ENCODE peak calls at places on chromosome 12, in four cellular contexts. F is NCI-H345, R is amniotic stem cell, G is GM23248. L is an unnamed sample.
A peak's percentile ranks its signal among the peaks of the same experiment; 100 is the strongest.

GRCh38 chr12:63066782-63067181 is 84.2 kb downstream of the AVPR1A start:
- DNase-seq in F (no peak), R (no peak), G (no peak), L (no peak)

GRCh38 chr12:30823764-30824163 is 69.0 kb upstream of the CAPRIN2 start:
- DNase-seq in F (no peak), R (no peak), G (no peak), L (no peak)

GRCh38 chr12:17992002-17992656 is 97.9 kb downstream of the RERGL start:
- DNase-seq in F (peak; percentile 61), R (peak; percentile 39), G (peak; percentile 59), L (no peak)

GRCh38 chr12:26870491-26871419 is 37.8 kb upstream of the ITPR2 start:
- DNase-seq in F (no peak), R (no peak), G (peak; percentile 52), L (no peak)

GRCh38 chr12:11826607-11827006 is 177.1 kb downstream of the ETV6 start:
- DNase-seq in F (no peak), R (no peak), G (no peak), L (no peak)

GRCh38 chr12:94174576-94174975 is 26.2 kb downstream of the PLXNC1 start:
- DNase-seq in F (no peak), R (no peak), G (no peak), L (no peak)

GRCh38 chr12:81330480-81330879 is 252.6 kb downstream of the ACSS3 start:
- DNase-seq in F (no peak), R (no peak), G (no peak), L (no peak)

GRCh38 chr12:79558924-79559469 is 131.8 kb downstream of the PAWR start:
- DNase-seq in F (no peak), R (no peak), G (no peak), L (no peak)

GRCh38 chr12:99670635-99671034 is 23.1 kb downstream of the GARIN6 start:
- DNase-seq in F (no peak), R (peak; percentile 17), G (peak; percentile 25), L (no peak)

GRCh38 chr12:50058743-50059312 is 1.4 kb downstream of the ASIC1 start:
- DNase-seq in F (no peak), R (no peak), G (no peak), L (peak; percentile 39)

GRCh38 chr12:124835652-124836410 is 27.8 kb downstream of the SCARB1 start:
- DNase-seq in F (no peak), R (no peak), G (no peak), L (no peak)

GRCh38 chr12:55194382-55194781 is 26.4 kb upstream of the OR10A7 start:
- DNase-seq in F (no peak), R (no peak), G (no peak), L (no peak)

GRCh38 chr12:124570810-124571209 is 3.4 kb upstream of the NCOR2 start:
- DNase-seq in F (no peak), R (no peak), G (no peak), L (no peak)

GRCh38 chr12:9118161-9118560 is 2.4 kb upstream of the A2M start:
- DNase-seq in F (no peak), R (no peak), G (peak; percentile 32), L (peak; percentile 18)

GRCh38 chr12:30748150-30748549 is 6.6 kb downstream of the CAPRIN2 start:
- DNase-seq in F (no peak), R (no peak), G (no peak), L (no peak)

GRCh38 chr12:109421355-109422087 is 55.6 kb downstream of the KCTD10 start:
- DNase-seq in F (no peak), R (no peak), G (no peak), L (no peak)

GRCh38 chr12:77299001-77299400 is 233.6 kb upstream of the E2F7 start:
- DNase-seq in F (no peak), R (no peak), G (peak; percentile 37), L (no peak)

GRCh38 chr12:82527165-82527780 is 159.4 kb upstream of the TMTC2 start:
- DNase-seq in F (peak; percentile 43), R (peak; percentile 34), G (peak; percentile 78), L (no peak)

GRCh38 chr12:6089041-6089823 is 35.2 kb downstream of the VWF start:
- DNase-seq in F (peak; percentile 86), R (no peak), G (peak; percentile 84), L (peak; percentile 32)

GRCh38 chr12:69994593-69995222 is 169.7 kb downstream of the MYRFL start:
- DNase-seq in F (no peak), R (no peak), G (no peak), L (no peak)

GRCh38 chr12:57852620-57853509 is 6.3 kb upstream of the CTDSP2 start:
- DNase-seq in F (no peak), R (no peak), G (no peak), L (no peak)

GRCh38 chr12:42299392-42300308 is 26.2 kb downstream of the ZCRB1 start:
- DNase-seq in F (no peak), R (no peak), G (peak; percentile 57), L (no peak)

GRCh38 chr12:89344043-89344861 is 8.0 kb downstream of the DUSP6 start:
- DNase-seq in F (no peak), R (no peak), G (no peak), L (no peak)